ENCODE peak calls at places on chromosomes 4 and X, in seven cellular contexts. One of them, this sample, is unnamed.

GRCh38 chr4:48254381-48255072 is 15.1 kb downstream of the TEC start:
- DNase-seq in esophagus squamous epithelium: no peak
- DNase-seq in tibial nerve: no peak
- DNase-seq in fibroblast of the aortic adventitia: peak
- DNase-seq in gastrocnemius medialis: no peak
- DNase-seq in PC-9: no peak
- DNase-seq in MM.1S: no peak
- DNase-seq in this sample: no peak

GRCh38 chrX:153818571-153819397 is 11.6 kb downstream of the PDZD4 start:
- DNase-seq in esophagus squamous epithelium: no peak
- DNase-seq in tibial nerve: no peak
- DNase-seq in fibroblast of the aortic adventitia: no peak
- DNase-seq in gastrocnemius medialis: no peak
- DNase-seq in PC-9: no peak
- DNase-seq in MM.1S: no peak
- DNase-seq in this sample: peak

GRCh38 chr4:174763454-174764104 is 65.5 kb downstream of the GLRA3 start:
- DNase-seq in esophagus squamous epithelium: no peak
- DNase-seq in tibial nerve: no peak
- DNase-seq in fibroblast of the aortic adventitia: no peak
- DNase-seq in gastrocnemius medialis: no peak
- DNase-seq in PC-9: no peak
- DNase-seq in MM.1S: no peak
- DNase-seq in this sample: no peak

GRCh38 chr4:74635074-74635473 is 159.2 kb downstream of the BTC start:
- DNase-seq in esophagus squamous epithelium: no peak
- DNase-seq in tibial nerve: no peak
- DNase-seq in fibroblast of the aortic adventitia: no peak
- DNase-seq in gastrocnemius medialis: no peak
- DNase-seq in PC-9: no peak
- DNase-seq in MM.1S: no peak
- DNase-seq in this sample: no peak

GRCh38 chr4:61958591-61958990 is 758.5 kb downstream of the ADGRL3 start:
- DNase-seq in esophagus squamous epithelium: no peak
- DNase-seq in tibial nerve: no peak
- DNase-seq in fibroblast of the aortic adventitia: no peak
- DNase-seq in gastrocnemius medialis: no peak
- DNase-seq in PC-9: no peak
- DNase-seq in MM.1S: no peak
- DNase-seq in this sample: no peak

GRCh38 chr4:49044270-49044669 is 58.2 kb downstream of the CWH43 start:
- DNase-seq in esophagus squamous epithelium: no peak
- DNase-seq in tibial nerve: no peak
- DNase-seq in fibroblast of the aortic adventitia: no peak
- DNase-seq in gastrocnemius medialis: no peak
- DNase-seq in PC-9: no peak
- DNase-seq in MM.1S: no peak
- DNase-seq in this sample: no peak

GRCh38 chr4:32991663-32992062 is 2271.5 kb downstream of the PCDH7 start:
- DNase-seq in esophagus squamous epithelium: no peak
- DNase-seq in tibial nerve: no peak
- DNase-seq in fibroblast of the aortic adventitia: no peak
- DNase-seq in gastrocnemius medialis: no peak
- DNase-seq in PC-9: no peak
- DNase-seq in MM.1S: no peak
- DNase-seq in this sample: no peak

GRCh38 chr4:38670061-38670894 is 6.3 kb downstream of the KLF3 start:
- DNase-seq in esophagus squamous epithelium: no peak
- DNase-seq in tibial nerve: no peak
- DNase-seq in fibroblast of the aortic adventitia: no peak
- DNase-seq in gastrocnemius medialis: no peak
- DNase-seq in PC-9: no peak
- DNase-seq in MM.1S: no peak
- DNase-seq in this sample: no peak

GRCh38 chr4:46124773-46125172 is 919 bp upstream of the GABRG1 start:
- DNase-seq in esophagus squamous epithelium: no peak
- DNase-seq in tibial nerve: peak
- DNase-seq in fibroblast of the aortic adventitia: no peak
- DNase-seq in gastrocnemius medialis: no peak
- DNase-seq in PC-9: no peak
- DNase-seq in MM.1S: no peak
- DNase-seq in this sample: no peak

GRCh38 chrX:130539721-130540321 is 138.0 kb downstream of the RBMX2 start:
- DNase-seq in esophagus squamous epithelium: no peak
- DNase-seq in tibial nerve: no peak
- DNase-seq in fibroblast of the aortic adventitia: peak
- DNase-seq in gastrocnemius medialis: no peak
- DNase-seq in PC-9: no peak
- DNase-seq in MM.1S: peak
- DNase-seq in this sample: peak

GRCh38 chr4:139455187-139455586 is 1.3 kb downstream of the RAB33B start:
- DNase-seq in esophagus squamous epithelium: no peak
- DNase-seq in tibial nerve: no peak
- DNase-seq in fibroblast of the aortic adventitia: no peak
- DNase-seq in gastrocnemius medialis: no peak
- DNase-seq in PC-9: no peak
- DNase-seq in MM.1S: no peak
- DNase-seq in this sample: no peak

GRCh38 chr4:7291372-7292135 is 99.2 kb downstream of the SORCS2 start:
- DNase-seq in esophagus squamous epithelium: no peak
- DNase-seq in tibial nerve: peak
- DNase-seq in fibroblast of the aortic adventitia: no peak
- DNase-seq in gastrocnemius medialis: no peak
- DNase-seq in PC-9: no peak
- DNase-seq in MM.1S: no peak
- DNase-seq in this sample: no peak

GRCh38 chr4:72302981-72303704 is 265.9 kb downstream of the ADAMTS3 start:
- DNase-seq in esophagus squamous epithelium: no peak
- DNase-seq in tibial nerve: no peak
- DNase-seq in fibroblast of the aortic adventitia: peak
- DNase-seq in gastrocnemius medialis: no peak
- DNase-seq in PC-9: no peak
- DNase-seq in MM.1S: peak
- DNase-seq in this sample: peak

GRCh38 chr4:46886711-46887110 is 22.3 kb downstream of the COX7B2 start:
- DNase-seq in esophagus squamous epithelium: no peak
- DNase-seq in tibial nerve: no peak
- DNase-seq in fibroblast of the aortic adventitia: peak
- DNase-seq in gastrocnemius medialis: no peak
- DNase-seq in PC-9: no peak
- DNase-seq in MM.1S: peak
- DNase-seq in this sample: no peak

GRCh38 chr4:41930139-41930831 is 4.9 kb upstream of the TMEM33 start:
- DNase-seq in esophagus squamous epithelium: no peak
- DNase-seq in tibial nerve: no peak
- DNase-seq in fibroblast of the aortic adventitia: no peak
- DNase-seq in gastrocnemius medialis: no peak
- DNase-seq in PC-9: no peak
- DNase-seq in MM.1S: no peak
- DNase-seq in this sample: no peak

GRCh38 chrX:45632506-45632905 is 431.8 kb upstream of the DIPK2B start:
- DNase-seq in esophagus squamous epithelium: no peak
- DNase-seq in tibial nerve: no peak
- DNase-seq in fibroblast of the aortic adventitia: no peak
- DNase-seq in gastrocnemius medialis: no peak
- DNase-seq in PC-9: no peak
- DNase-seq in MM.1S: no peak
- DNase-seq in this sample: no peak

GRCh38 chrX:16023790-16024734 is 99.3 kb upstream of the GRPR start:
- DNase-seq in esophagus squamous epithelium: no peak
- DNase-seq in tibial nerve: no peak
- DNase-seq in fibroblast of the aortic adventitia: peak
- DNase-seq in gastrocnemius medialis: no peak
- DNase-seq in PC-9: no peak
- DNase-seq in MM.1S: no peak
- DNase-seq in this sample: peak

GRCh38 chrX:10077425-10078188 is 79.2 kb upstream of the CLCN4 start:
- DNase-seq in esophagus squamous epithelium: no peak
- DNase-seq in tibial nerve: no peak
- DNase-seq in fibroblast of the aortic adventitia: no peak
- DNase-seq in gastrocnemius medialis: no peak
- DNase-seq in PC-9: no peak
- DNase-seq in MM.1S: no peak
- DNase-seq in this sample: no peak

GRCh38 chr4:113289736-113290135 is 240.3 kb downstream of the ANK2 start:
- DNase-seq in esophagus squamous epithelium: no peak
- DNase-seq in tibial nerve: no peak
- DNase-seq in fibroblast of the aortic adventitia: peak
- DNase-seq in gastrocnemius medialis: no peak
- DNase-seq in PC-9: no peak
- DNase-seq in MM.1S: no peak
- DNase-seq in this sample: no peak

GRCh38 chr4:170259631-170260153 is 169.9 kb upstream of the AADAT start:
- DNase-seq in esophagus squamous epithelium: no peak
- DNase-seq in tibial nerve: peak
- DNase-seq in fibroblast of the aortic adventitia: peak
- DNase-seq in gastrocnemius medialis: no peak
- DNase-seq in PC-9: peak
- DNase-seq in MM.1S: peak
- DNase-seq in this sample: peak

GRCh38 chrX:151825927-151826471 is 86.7 kb upstream of the MAGEA4 start:
- DNase-seq in esophagus squamous epithelium: no peak
- DNase-seq in tibial nerve: no peak
- DNase-seq in fibroblast of the aortic adventitia: peak
- DNase-seq in gastrocnemius medialis: peak
- DNase-seq in PC-9: peak
- DNase-seq in MM.1S: no peak
- DNase-seq in this sample: no peak

GRCh38 chrX:74248889-74249288 is 55.1 kb upstream of the ZCCHC13 start:
- DNase-seq in esophagus squamous epithelium: no peak
- DNase-seq in tibial nerve: no peak
- DNase-seq in fibroblast of the aortic adventitia: peak
- DNase-seq in gastrocnemius medialis: no peak
- DNase-seq in PC-9: no peak
- DNase-seq in MM.1S: no peak
- DNase-seq in this sample: no peak

DNA sequence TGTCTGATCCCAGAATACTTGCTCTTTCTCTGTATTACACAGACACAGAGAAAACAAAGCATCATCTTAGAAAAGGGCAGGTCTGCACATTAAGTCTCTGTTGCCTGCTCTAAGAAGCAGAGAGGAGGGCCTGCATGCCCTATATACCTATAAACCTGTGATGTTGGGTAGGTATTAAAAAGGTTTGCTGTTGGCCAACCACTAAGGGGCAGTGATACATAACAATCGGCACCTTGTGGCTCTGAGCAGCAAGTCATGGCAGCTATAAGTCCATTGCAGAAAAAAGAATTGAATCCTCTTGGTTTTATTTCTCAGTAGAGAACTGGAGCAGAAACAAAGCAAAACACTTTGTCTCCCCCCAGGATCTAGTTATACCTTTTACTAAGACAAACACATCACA is 1364.4 kb downstream of the STIM2 start:
- DNase-seq in esophagus squamous epithelium: no peak
- DNase-seq in tibial nerve: no peak
- DNase-seq in fibroblast of the aortic adventitia: peak
- DNase-seq in gastrocnemius medialis: no peak
- DNase-seq in PC-9: no peak
- DNase-seq in MM.1S: peak
- DNase-seq in this sample: no peak
- TF ChIP-seq CTCF in esophagus squamous epithelium: no peak
- TF ChIP-seq CTCF in tibial nerve: no peak
- TF ChIP-seq CTCF in fibroblast of the aortic adventitia: peak
- TF ChIP-seq CTCF in gastrocnemius medialis: no peak
- TF ChIP-seq CTCF in PC-9: peak
- TF ChIP-seq CTCF in MM.1S: peak
- TF ChIP-seq CTCF in this sample: no peak

DNA sequence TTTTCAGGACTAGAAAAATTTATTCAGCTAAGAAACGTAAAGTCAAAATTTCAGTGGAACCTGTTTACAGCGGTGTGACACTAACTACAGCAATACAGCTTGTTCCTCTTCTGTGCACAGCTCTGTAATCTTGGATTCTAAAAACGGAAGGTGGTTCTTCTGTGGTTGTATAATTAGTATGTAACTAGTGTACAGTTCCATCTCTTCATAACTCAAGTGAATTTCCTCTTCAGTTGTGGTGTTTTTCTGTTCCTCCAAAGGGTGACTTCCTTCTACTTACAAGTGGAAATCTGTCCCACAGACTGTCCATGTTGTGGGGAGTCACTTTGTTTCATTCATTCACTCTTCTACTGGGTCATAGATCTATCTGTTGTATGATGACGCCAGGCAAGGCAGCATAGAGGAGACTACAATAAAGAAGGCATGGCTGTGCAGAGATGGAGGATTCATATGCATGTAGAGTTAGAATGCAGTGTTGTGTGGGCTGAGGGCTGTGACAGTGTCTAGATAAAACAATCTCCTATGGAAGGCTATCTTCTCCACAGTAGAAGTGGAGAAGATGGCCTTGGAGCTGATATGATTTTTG is 5.4 kb downstream of the DAPP1 start:
- DNase-seq in esophagus squamous epithelium: no peak
- DNase-seq in tibial nerve: no peak
- DNase-seq in fibroblast of the aortic adventitia: no peak
- DNase-seq in gastrocnemius medialis: no peak
- DNase-seq in PC-9: no peak
- DNase-seq in MM.1S: peak
- DNase-seq in this sample: no peak
- TF ChIP-seq CTCF in esophagus squamous epithelium: no peak
- TF ChIP-seq CTCF in tibial nerve: no peak
- TF ChIP-seq CTCF in fibroblast of the aortic adventitia: no peak
- TF ChIP-seq CTCF in gastrocnemius medialis: no peak
- TF ChIP-seq CTCF in PC-9: no peak
- TF ChIP-seq CTCF in MM.1S: no peak
- TF ChIP-seq CTCF in this sample: no peak

DNA sequence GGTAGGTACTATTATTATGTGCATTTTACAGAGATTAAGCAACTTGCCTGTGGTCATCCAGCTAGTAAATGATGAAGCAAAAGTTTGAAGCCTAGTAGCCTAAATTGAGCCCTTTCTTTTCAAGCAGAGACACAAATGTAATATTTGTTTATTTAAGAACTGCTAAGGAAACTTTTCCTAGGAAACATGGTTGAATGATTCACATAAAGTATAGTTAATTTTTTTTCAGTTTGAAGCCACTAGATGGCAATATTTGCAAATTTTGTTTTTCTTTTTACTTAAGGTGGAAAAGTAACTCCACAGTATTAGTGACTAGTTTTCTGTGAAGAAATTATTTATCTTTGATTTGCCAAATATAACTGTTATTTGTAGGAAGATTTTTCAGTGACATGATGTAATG is 52.8 kb upstream of the ANKRD17 start:
- DNase-seq in esophagus squamous epithelium: no peak
- DNase-seq in tibial nerve: no peak
- DNase-seq in fibroblast of the aortic adventitia: peak
- DNase-seq in gastrocnemius medialis: no peak
- DNase-seq in PC-9: no peak
- DNase-seq in MM.1S: peak
- DNase-seq in this sample: no peak
- TF ChIP-seq CTCF in esophagus squamous epithelium: peak
- TF ChIP-seq CTCF in tibial nerve: peak
- TF ChIP-seq CTCF in fibroblast of the aortic adventitia: peak
- TF ChIP-seq CTCF in gastrocnemius medialis: peak
- TF ChIP-seq CTCF in PC-9: peak
- TF ChIP-seq CTCF in MM.1S: peak
- TF ChIP-seq CTCF in this sample: no peak

DNA sequence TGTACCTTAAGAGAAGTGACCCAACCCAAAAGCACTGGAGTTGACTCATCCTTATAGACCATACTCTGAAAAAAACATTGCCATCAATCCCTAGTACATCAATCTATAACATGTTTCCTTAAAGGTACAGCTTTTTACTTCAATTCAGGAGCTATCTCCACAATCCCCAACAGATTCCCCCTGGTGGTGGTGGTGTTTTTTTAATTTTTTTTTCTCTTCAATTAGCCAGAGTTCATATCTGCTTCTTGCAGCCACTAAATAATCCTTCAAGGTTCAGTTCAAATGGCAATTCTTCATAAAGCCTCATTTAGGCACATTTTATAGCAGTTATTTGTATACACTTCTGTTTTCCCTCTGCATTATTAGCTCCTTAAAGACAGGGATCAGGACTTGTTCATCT is 60.7 kb upstream of the KDR start:
- DNase-seq in esophagus squamous epithelium: no peak
- DNase-seq in tibial nerve: no peak
- DNase-seq in fibroblast of the aortic adventitia: no peak
- DNase-seq in gastrocnemius medialis: no peak
- DNase-seq in PC-9: no peak
- DNase-seq in MM.1S: no peak
- DNase-seq in this sample: no peak
- TF ChIP-seq CTCF in esophagus squamous epithelium: no peak
- TF ChIP-seq CTCF in tibial nerve: no peak
- TF ChIP-seq CTCF in fibroblast of the aortic adventitia: peak
- TF ChIP-seq CTCF in gastrocnemius medialis: no peak
- TF ChIP-seq CTCF in PC-9: no peak
- TF ChIP-seq CTCF in MM.1S: no peak
- TF ChIP-seq CTCF in this sample: no peak

This sample was measured in GM13976.